ENCODE peak calls at places on chromosomes 4 and X, in eight cellular contexts. V is astrocyte of the hippocampus, X is NCI-H1417 treated with DMSO at 0.1 percent for 48 hours, E is heart right ventricle, I is aorta, W is GDM1, U is IMR-90, F is natural killer cell. B is an unnamed sample.

GRCh38 chr4:183182873-183183725 is 84.0 kb downstream of the WWC2 start:
- DNase-seq in V (peak), X (no peak), E (peak), I (no peak), W (no peak), U (peak), F (no peak), B (no peak)

GRCh38 chr4:111410571-111410970 is 734.7 kb upstream of the FAM241A start:
- DNase-seq in V (no peak), X (no peak), E (no peak), I (no peak), W (no peak), U (no peak), F (no peak), B (no peak)

GRCh38 chr4:99219072-99219471 is at the start of gene ADH6:
- DNase-seq in V (no peak), X (no peak), E (no peak), I (no peak), W (no peak), U (no peak), F (no peak), B (no peak)

GRCh38 chr4:7929530-7929951 is 10.1 kb downstream of the AFAP1 start:
- DNase-seq in V (peak), X (no peak), E (no peak), I (no peak), W (no peak), U (no peak), F (no peak), B (no peak)

GRCh38 chrX:23331701-23332100 is 2.9 kb upstream of the PTCHD1 start:
- DNase-seq in V (no peak), X (no peak), E (no peak), I (no peak), W (no peak), U (no peak), F (no peak), B (no peak)

GRCh38 chrX:1686642-1687041 is 71.8 kb downstream of the ASMT start:
- DNase-seq in V (peak), X (no peak), E (no peak), I (no peak), W (no peak), U (no peak), F (no peak), B (no peak)

GRCh38 chrX:45668686-45669443 is 468.2 kb upstream of the DIPK2B start:
- DNase-seq in V (peak), X (no peak), E (no peak), I (no peak), W (no peak), U (peak), F (no peak), B (no peak)

GRCh38 chr4:112167790-112168189 is 22.5 kb downstream of the FAM241A start:
- DNase-seq in V (no peak), X (no peak), E (no peak), I (no peak), W (no peak), U (peak), F (no peak), B (no peak)

GRCh38 chrX:46653482-46653881 is 79.9 kb downstream of the CHST7 start:
- DNase-seq in V (no peak), X (no peak), E (no peak), I (no peak), W (no peak), U (peak), F (no peak), B (no peak)

GRCh38 chr4:36348403-36348938 is 67.1 kb downstream of the DTHD1 start:
- DNase-seq in V (no peak), X (no peak), E (no peak), I (no peak), W (no peak), U (no peak), F (no peak), B (no peak)

GRCh38 chr4:110477836-110478235 is 1.9 kb downstream of the ENPEP start:
- DNase-seq in V (no peak), X (no peak), E (no peak), I (no peak), W (no peak), U (no peak), F (no peak), B (no peak)

GRCh38 chrX:3176439-3176820 is 135.2 kb downstream of the ARSF start:
- DNase-seq in V (peak), X (no peak), E (no peak), I (no peak), W (no peak), U (peak), F (no peak), B (no peak)

GRCh38 chr4:8278421-8279287 is 9.1 kb downstream of the HTRA3 start:
- DNase-seq in V (peak), X (no peak), E (peak), I (peak), W (peak), U (peak), F (no peak), B (no peak)